ENCODE peak calls at places on chromosomes 2 and 18, in four cellular contexts. One of them, this sample, is unnamed.

GRCh38 chr2:148253716-148254115 is 232.8 kb downstream of the MBD5 start:
- DNase-seq in H1: no peak
- DNase-seq in GM12878: no peak
- DNase-seq in K562: peak; percentile 11
- DNase-seq in this sample: no peak

GRCh38 chr2:126059379-126059778 is 596.6 kb upstream of the GYPC start:
- DNase-seq in GM12878: no peak
- DNase-seq in H1: no peak
- DNase-seq in K562: no peak
- DNase-seq in this sample: no peak

GRCh38 chr2:46873632-46874068 is 42.0 kb downstream of the MCFD2 start:
- DNase-seq in K562: peak; percentile 85
- DNase-seq in GM12878: no peak
- DNase-seq in H1: peak; percentile 21
- DNase-seq in this sample: peak; percentile 52

GRCh38 chr2:174473796-174474195 is 13.0 kb downstream of the GPR155 start:
- DNase-seq in H1: no peak
- DNase-seq in GM12878: no peak
- DNase-seq in K562: no peak
- DNase-seq in this sample: no peak

GRCh38 chr2:169222665-169223064 is 139.7 kb downstream of the LRP2 start:
- DNase-seq in H1: no peak
- DNase-seq in GM12878: no peak
- DNase-seq in K562: peak; percentile 42
- DNase-seq in this sample: no peak

GRCh38 chr18:63162271-63163014 is 157.1 kb downstream of the BCL2 start:
- DNase-seq in K562: no peak
- DNase-seq in H1: no peak
- DNase-seq in GM12878: peak; percentile 80
- DNase-seq in this sample: no peak

GRCh38 chr18:56789004-56789888 is 138.1 kb downstream of the WDR7 start:
- DNase-seq in H1: no peak
- DNase-seq in K562: peak; percentile 48
- DNase-seq in GM12878: no peak
- DNase-seq in this sample: peak; percentile 4

GRCh38 chr2:201090574-201090973 is 18.8 kb downstream of the NDUFB3 start:
- DNase-seq in H1: no peak
- DNase-seq in GM12878: no peak
- DNase-seq in K562: no peak
- DNase-seq in this sample: no peak

GRCh38 chr2:16744521-16744920 is 78.9 kb upstream of the CYRIA start:
- DNase-seq in GM12878: no peak
- DNase-seq in K562: no peak
- DNase-seq in H1: no peak
- DNase-seq in this sample: no peak

GRCh38 chr2:10301946-10302478 is 692 bp upstream of the HPCAL1 start:
- DNase-seq in GM12878: no peak
- DNase-seq in H1: no peak
- DNase-seq in K562: no peak
- DNase-seq in this sample: no peak

GRCh38 chr18:24112874-24113615 is 25.8 kb upstream of the CABYR start:
- DNase-seq in H1: no peak
- DNase-seq in GM12878: no peak
- DNase-seq in K562: no peak
- DNase-seq in this sample: no peak

GRCh38 chr18:57431512-57432080 is 3.6 kb upstream of the ONECUT2 start:
- DNase-seq in K562: peak; percentile 9
- DNase-seq in H1: no peak
- DNase-seq in GM12878: no peak
- DNase-seq in this sample: no peak

GRCh38 chr2:70498054-70498453 is 55.6 kb downstream of the TGFA start:
- DNase-seq in K562: peak; percentile 4
- DNase-seq in H1: no peak
- DNase-seq in GM12878: no peak
- DNase-seq in this sample: peak; percentile 32

GRCh38 chr2:207202645-207203044 is 36.9 kb upstream of the KLF7 start:
- DNase-seq in H1: no peak
- DNase-seq in GM12878: no peak
- DNase-seq in K562: peak; percentile 28
- DNase-seq in this sample: no peak

GRCh38 chr2:142065156-142065555 is 65.7 kb downstream of the LRP1B start:
- DNase-seq in GM12878: no peak
- DNase-seq in H1: no peak
- DNase-seq in K562: no peak
- DNase-seq in this sample: no peak

GRCh38 chr2:209074711-209075110 is 349.1 kb upstream of the MAP2 start:
- DNase-seq in GM12878: no peak
- DNase-seq in H1: no peak
- DNase-seq in K562: no peak
- DNase-seq in this sample: no peak

GRCh38 chr18:55398858-55399257 is 189.1 kb downstream of the TCF4 start:
- DNase-seq in H1: no peak
- DNase-seq in GM12878: no peak
- DNase-seq in K562: no peak
- DNase-seq in this sample: no peak

GRCh38 chr2:110662560-110662959 is 15.3 kb downstream of the BUB1 start:
- DNase-seq in GM12878: no peak
- DNase-seq in H1: no peak
- DNase-seq in K562: no peak
- DNase-seq in this sample: no peak

GRCh38 chr2:54212456-54212855 is 43.6 kb downstream of the TSPYL6 start:
- DNase-seq in H1: no peak
- DNase-seq in K562: no peak
- DNase-seq in GM12878: no peak
- DNase-seq in this sample: no peak

GRCh38 chr18:63267990-63268721 is 51.4 kb downstream of the BCL2 start:
- DNase-seq in K562: no peak
- DNase-seq in H1: no peak
- DNase-seq in GM12878: no peak
- DNase-seq in this sample: no peak

GRCh38 chr2:64101141-64101591 is 43.1 kb downstream of the PELI1 start:
- DNase-seq in H1: no peak
- DNase-seq in K562: no peak
- DNase-seq in GM12878: no peak
- DNase-seq in this sample: no peak

GRCh38 chr2:133733856-133734255 is 165.6 kb upstream of the NCKAP5 start:
- DNase-seq in K562: no peak
- DNase-seq in H1: no peak
- DNase-seq in GM12878: no peak
- DNase-seq in this sample: no peak

GRCh38 chr2:242038166-242038927 is 168.8 kb downstream of the RTP5 start:
- DNase-seq in GM12878: no peak
- DNase-seq in H1: no peak
- DNase-seq in K562: no peak
- DNase-seq in this sample: no peak

GRCh38 chr2:181536730-181537129 is 79.5 kb downstream of the ITGA4 start:
- DNase-seq in GM12878: no peak
- DNase-seq in H1: no peak
- DNase-seq in K562: no peak
- DNase-seq in this sample: peak; percentile 39

DNA sequence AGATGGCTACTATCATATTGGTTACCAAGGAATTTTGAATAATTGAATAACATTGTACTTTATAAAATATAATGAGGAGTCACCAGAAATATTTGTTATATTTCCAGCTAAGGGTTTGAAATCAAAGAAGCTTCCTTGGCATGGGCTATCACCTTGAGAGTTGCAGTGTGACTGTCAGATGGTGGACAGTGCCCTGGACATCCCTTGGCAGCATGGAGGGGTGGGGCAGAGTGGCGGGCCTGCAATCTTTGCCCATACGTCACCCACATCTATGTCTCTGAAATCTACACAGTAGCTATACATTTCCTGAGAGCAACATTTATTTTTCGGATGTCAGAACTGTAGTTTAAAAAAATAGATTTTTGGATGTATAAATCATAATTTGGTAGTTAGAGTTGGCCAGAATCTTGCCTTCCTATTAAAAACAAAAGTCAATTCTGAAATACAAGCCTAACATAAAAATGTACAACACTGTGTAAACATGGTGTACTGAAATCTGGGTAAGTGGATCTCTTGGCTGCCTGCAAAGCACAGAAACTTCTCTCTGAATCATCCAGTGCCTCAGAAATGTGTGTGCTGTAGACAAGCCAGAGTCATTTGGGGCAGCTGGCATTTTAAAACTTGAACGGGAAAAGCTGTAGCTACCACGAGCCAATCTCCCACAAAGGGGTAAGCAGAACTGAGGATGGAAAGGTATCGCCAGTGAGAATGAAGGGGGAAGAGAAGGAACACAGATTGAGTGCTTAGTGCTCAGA is 124.2 kb upstream of the ARHGAP28 start:
- DNase-seq in H1: no peak
- DNase-seq in GM12878: no peak
- DNase-seq in K562: no peak
- DNase-seq in this sample: no peak
- TF ChIP-seq POLR2AphosphoS5 in H1: no peak
- TF ChIP-seq POLR2AphosphoS5 in GM12878: no peak
- TF ChIP-seq POLR2AphosphoS5 in K562: no peak
- TF ChIP-seq POLR2AphosphoS5 in this sample: no peak

GRCh38 chr18:10038268-10038667 is 124.5 kb downstream of the VAPA start:
- DNase-seq in GM12878: no peak
- DNase-seq in K562: peak; percentile 25
- DNase-seq in H1: no peak
- DNase-seq in this sample: no peak

GRCh38 chr18:10036479-10036878 is 122.7 kb downstream of the VAPA start:
- DNase-seq in K562: no peak
- DNase-seq in GM12878: no peak
- DNase-seq in H1: no peak
- DNase-seq in this sample: no peak

GRCh38 chr18:10037181-10037580 is 123.4 kb downstream of the VAPA start:
- DNase-seq in K562: no peak
- DNase-seq in GM12878: no peak
- DNase-seq in H1: no peak
- DNase-seq in this sample: no peak

GRCh38 chr18:10033038-10033437 is 119.2 kb downstream of the VAPA start:
- DNase-seq in H1: no peak
- DNase-seq in GM12878: no peak
- DNase-seq in K562: no peak
- DNase-seq in this sample: no peak

GRCh38 chr18:10035306-10035991 is 121.6 kb downstream of the VAPA start:
- DNase-seq in GM12878: no peak
- DNase-seq in K562: no peak
- DNase-seq in H1: no peak
- DNase-seq in this sample: no peak
- TF ChIP-seq TAF1 in GM12878: no peak
- TF ChIP-seq TAF1 in K562: no peak
- TF ChIP-seq TAF1 in H1: no peak
- TF ChIP-seq TAF1 in this sample: no peak

GRCh38 chr18:4284528-4284927 is 170.6 kb downstream of the DLGAP1 start:
- DNase-seq in GM12878: no peak
- DNase-seq in K562: no peak
- DNase-seq in H1: no peak
- DNase-seq in this sample: no peak
- TF ChIP-seq NRF1 in GM12878: no peak
- TF ChIP-seq NRF1 in K562: no peak
- TF ChIP-seq NRF1 in H1: no peak
- TF ChIP-seq NRF1 in this sample: no peak

DNA sequence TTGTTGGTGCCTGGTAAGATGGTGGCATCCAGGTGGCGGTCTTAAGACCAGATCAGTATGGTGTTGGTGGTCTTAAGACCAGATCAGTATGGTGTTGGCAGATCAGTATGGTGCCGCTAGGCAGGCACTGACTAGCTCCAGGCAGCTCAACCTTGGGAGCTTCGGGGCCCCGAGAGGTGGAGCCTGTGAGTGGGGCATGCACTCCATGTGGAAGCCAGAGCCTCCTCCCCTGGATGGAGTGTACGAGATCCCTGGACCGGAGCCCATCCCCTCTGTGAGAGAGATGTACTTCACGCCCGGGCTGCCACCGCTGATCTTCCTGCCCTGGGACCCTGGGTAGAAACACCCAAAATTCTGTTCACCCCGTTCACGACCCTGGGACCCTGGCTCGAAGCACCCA is 19.0 kb downstream of the MALT1 start:
- DNase-seq in GM12878: no peak
- DNase-seq in K562: no peak
- DNase-seq in H1: no peak
- DNase-seq in this sample: no peak
- TF ChIP-seq POLR2AphosphoS5 in GM12878: no peak
- TF ChIP-seq POLR2AphosphoS5 in K562: no peak
- TF ChIP-seq POLR2AphosphoS5 in H1: no peak
- TF ChIP-seq POLR2AphosphoS5 in this sample: no peak

GRCh38 chr18:11259421-11259820 is 110.1 kb upstream of the PIEZO2 start:
- DNase-seq in GM12878: no peak
- DNase-seq in H1: no peak
- DNase-seq in K562: no peak
- DNase-seq in this sample: peak; percentile 13

GRCh38 chr18:11258014-11258413 is 108.6 kb upstream of the PIEZO2 start:
- DNase-seq in H1: no peak
- DNase-seq in GM12878: no peak
- DNase-seq in K562: no peak
- DNase-seq in this sample: peak; percentile 62

DNA sequence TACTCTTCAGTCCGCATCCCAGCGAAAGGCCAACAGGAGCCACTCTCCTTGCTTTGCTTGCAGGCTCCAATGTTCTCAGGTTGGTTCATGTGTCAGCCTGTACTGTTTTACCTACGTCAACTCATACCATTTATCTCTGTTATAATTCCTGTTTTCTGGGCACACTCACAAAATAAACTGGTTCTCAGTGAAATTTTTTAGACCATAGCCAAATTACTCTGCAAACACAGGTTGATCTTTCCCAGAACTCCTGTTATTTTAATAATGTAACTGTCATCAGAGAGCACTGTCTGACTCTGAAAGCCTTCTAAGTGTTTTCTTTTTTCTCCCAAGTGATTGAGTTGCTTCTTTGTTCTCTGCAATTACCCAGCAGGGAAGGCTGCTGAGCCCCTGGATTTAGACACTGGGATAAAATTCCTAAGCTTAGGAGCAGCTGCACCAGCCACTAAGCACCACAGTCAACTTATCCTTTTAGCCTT is 111.6 kb upstream of the PIEZO2 start:
- DNase-seq in H1: peak; percentile 5
- DNase-seq in K562: no peak
- DNase-seq in GM12878: no peak
- DNase-seq in this sample: no peak
- TF ChIP-seq TAF1 in H1: no peak
- TF ChIP-seq TAF1 in K562: no peak
- TF ChIP-seq TAF1 in GM12878: no peak
- TF ChIP-seq TAF1 in this sample: no peak

DNA sequence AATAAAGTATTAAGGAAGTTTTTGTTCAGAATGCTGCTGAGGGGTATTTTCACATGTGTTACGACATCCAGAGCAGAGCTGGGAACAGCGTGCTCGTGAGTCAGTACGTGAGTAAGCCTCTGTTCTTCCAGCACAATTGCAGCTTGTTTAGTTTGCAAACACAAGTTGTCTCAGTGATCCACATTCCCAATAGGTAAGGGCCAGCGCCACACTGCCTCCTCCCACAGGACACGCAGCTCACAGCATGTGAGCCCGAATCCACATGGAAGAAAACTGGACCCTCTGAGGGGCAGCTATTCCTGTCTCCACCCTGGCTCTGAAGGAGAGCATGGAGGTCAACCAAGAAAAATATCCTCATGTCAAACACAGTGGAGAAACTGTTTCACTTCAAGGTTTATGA is 173.9 kb upstream of the PID1 start:
- DNase-seq in K562: no peak
- DNase-seq in GM12878: no peak
- DNase-seq in H1: peak; percentile 13
- DNase-seq in this sample: no peak
- TF ChIP-seq NRF1 in K562: no peak
- TF ChIP-seq NRF1 in GM12878: no peak
- TF ChIP-seq NRF1 in H1: no peak
- TF ChIP-seq NRF1 in this sample: no peak